ENCODE peak calls at places on chromosomes 13 and 19, in seven cellular contexts. One of them, this sample, is unnamed.

GRCh38 chr13:30735025-30735967 is at the start of gene ALOX5AP:
- DNase-seq in thoracic aorta: no peak
- DNase-seq in epithelial cell of esophagus: no peak
- DNase-seq in kidney epithelial cell: no peak
- DNase-seq in fibroblast of pulmonary artery: no peak
- DNase-seq in tibial artery: no peak
- DNase-seq in fibroblast of the aortic adventitia: no peak
- DNase-seq in this sample: no peak

GRCh38 chr13:80497007-80497406 is 156.1 kb upstream of the SPRY2 start:
- DNase-seq in fibroblast of pulmonary artery: no peak
- DNase-seq in tibial artery: no peak
- DNase-seq in fibroblast of the aortic adventitia: no peak
- DNase-seq in kidney epithelial cell: no peak
- DNase-seq in epithelial cell of esophagus: no peak
- DNase-seq in thoracic aorta: no peak
- DNase-seq in this sample: no peak

GRCh38 chr19:5122671-5123409 is 153.9 kb downstream of the KDM4B start:
- DNase-seq in kidney epithelial cell: no peak
- DNase-seq in tibial artery: no peak
- DNase-seq in fibroblast of the aortic adventitia: no peak
- DNase-seq in thoracic aorta: no peak
- DNase-seq in fibroblast of pulmonary artery: no peak
- DNase-seq in epithelial cell of esophagus: no peak
- DNase-seq in this sample: no peak

GRCh38 chr13:20616059-20616797 is 49.3 kb downstream of the IFT88 start:
- DNase-seq in kidney epithelial cell: peak
- DNase-seq in tibial artery: no peak
- DNase-seq in epithelial cell of esophagus: peak
- DNase-seq in fibroblast of the aortic adventitia: peak
- DNase-seq in fibroblast of pulmonary artery: peak
- DNase-seq in thoracic aorta: no peak
- DNase-seq in this sample: peak

GRCh38 chr19:49807174-49807830 is 5.8 kb downstream of the FUZ start:
- DNase-seq in fibroblast of pulmonary artery: no peak
- DNase-seq in epithelial cell of esophagus: no peak
- DNase-seq in kidney epithelial cell: no peak
- DNase-seq in thoracic aorta: no peak
- DNase-seq in fibroblast of the aortic adventitia: no peak
- DNase-seq in tibial artery: no peak
- DNase-seq in this sample: no peak

GRCh38 chr13:113965968-113966884 is 7.7 kb downstream of the C13orf46 start:
- DNase-seq in thoracic aorta: no peak
- DNase-seq in fibroblast of pulmonary artery: no peak
- DNase-seq in epithelial cell of esophagus: no peak
- DNase-seq in kidney epithelial cell: no peak
- DNase-seq in fibroblast of the aortic adventitia: no peak
- DNase-seq in tibial artery: no peak
- DNase-seq in this sample: no peak

GRCh38 chr13:54373211-54373610 is 1344.6 kb downstream of the OLFM4 start:
- DNase-seq in kidney epithelial cell: no peak
- DNase-seq in fibroblast of pulmonary artery: no peak
- DNase-seq in fibroblast of the aortic adventitia: no peak
- DNase-seq in thoracic aorta: no peak
- DNase-seq in epithelial cell of esophagus: no peak
- DNase-seq in tibial artery: no peak
- DNase-seq in this sample: no peak

GRCh38 chr13:37956536-37956935 is 87.0 kb upstream of the TRPC4 start:
- DNase-seq in fibroblast of the aortic adventitia: no peak
- DNase-seq in epithelial cell of esophagus: peak
- DNase-seq in tibial artery: no peak
- DNase-seq in fibroblast of pulmonary artery: no peak
- DNase-seq in thoracic aorta: no peak
- DNase-seq in kidney epithelial cell: no peak
- DNase-seq in this sample: no peak

GRCh38 chr19:46431824-46432223 is 3.1 kb upstream of the PNMA8C start:
- DNase-seq in fibroblast of the aortic adventitia: no peak
- DNase-seq in epithelial cell of esophagus: no peak
- DNase-seq in kidney epithelial cell: no peak
- DNase-seq in fibroblast of pulmonary artery: no peak
- DNase-seq in tibial artery: peak
- DNase-seq in thoracic aorta: no peak
- DNase-seq in this sample: no peak

GRCh38 chr19:51301266-51301665 is 10.2 kb upstream of the IGLON5 start:
- DNase-seq in fibroblast of the aortic adventitia: no peak
- DNase-seq in epithelial cell of esophagus: no peak
- DNase-seq in tibial artery: no peak
- DNase-seq in kidney epithelial cell: no peak
- DNase-seq in fibroblast of pulmonary artery: no peak
- DNase-seq in thoracic aorta: no peak
- DNase-seq in this sample: no peak

GRCh38 chr19:57642396-57643046 is 9.6 kb downstream of the ZNF211 start:
- DNase-seq in tibial artery: no peak
- DNase-seq in epithelial cell of esophagus: peak
- DNase-seq in fibroblast of the aortic adventitia: no peak
- DNase-seq in thoracic aorta: no peak
- DNase-seq in fibroblast of pulmonary artery: no peak
- DNase-seq in kidney epithelial cell: no peak
- DNase-seq in this sample: no peak

GRCh38 chr19:41708481-41708880 is at the start of gene CEACAM5:
- DNase-seq in thoracic aorta: no peak
- DNase-seq in fibroblast of the aortic adventitia: no peak
- DNase-seq in tibial artery: no peak
- DNase-seq in fibroblast of pulmonary artery: no peak
- DNase-seq in epithelial cell of esophagus: no peak
- DNase-seq in kidney epithelial cell: no peak
- DNase-seq in this sample: no peak

GRCh38 chr13:48629282-48629681 is 24.4 kb upstream of the CYSLTR2 start:
- DNase-seq in tibial artery: no peak
- DNase-seq in fibroblast of the aortic adventitia: no peak
- DNase-seq in fibroblast of pulmonary artery: no peak
- DNase-seq in kidney epithelial cell: no peak
- DNase-seq in thoracic aorta: no peak
- DNase-seq in epithelial cell of esophagus: no peak
- DNase-seq in this sample: no peak

GRCh38 chr13:35470671-35471465 is 5.6 kb downstream of the MAB21L1 start:
- DNase-seq in thoracic aorta: no peak
- DNase-seq in fibroblast of the aortic adventitia: peak
- DNase-seq in kidney epithelial cell: no peak
- DNase-seq in tibial artery: no peak
- DNase-seq in fibroblast of pulmonary artery: peak
- DNase-seq in epithelial cell of esophagus: peak
- DNase-seq in this sample: peak

GRCh38 chr19:42129399-42130253 is 2.6 kb downstream of the POU2F2 start:
- DNase-seq in tibial artery: peak
- DNase-seq in fibroblast of the aortic adventitia: peak
- DNase-seq in fibroblast of pulmonary artery: peak
- DNase-seq in epithelial cell of esophagus: peak
- DNase-seq in kidney epithelial cell: no peak
- DNase-seq in thoracic aorta: no peak
- DNase-seq in this sample: no peak

GRCh38 chr13:98974053-98974452 is 3.8 kb downstream of the DOCK9 start:
- DNase-seq in epithelial cell of esophagus: no peak
- DNase-seq in kidney epithelial cell: no peak
- DNase-seq in fibroblast of the aortic adventitia: no peak
- DNase-seq in thoracic aorta: no peak
- DNase-seq in fibroblast of pulmonary artery: no peak
- DNase-seq in tibial artery: no peak
- DNase-seq in this sample: no peak

GRCh38 chr19:1860821-1861598 is 2.4 kb downstream of the KLF16 start:
- DNase-seq in thoracic aorta: no peak
- DNase-seq in fibroblast of pulmonary artery: no peak
- DNase-seq in tibial artery: no peak
- DNase-seq in kidney epithelial cell: no peak
- DNase-seq in fibroblast of the aortic adventitia: no peak
- DNase-seq in epithelial cell of esophagus: no peak
- DNase-seq in this sample: no peak

GRCh38 chr13:85930108-85930507 is 130.9 kb upstream of the SLITRK6 start:
- DNase-seq in fibroblast of the aortic adventitia: no peak
- DNase-seq in tibial artery: no peak
- DNase-seq in epithelial cell of esophagus: no peak
- DNase-seq in thoracic aorta: no peak
- DNase-seq in fibroblast of pulmonary artery: no peak
- DNase-seq in kidney epithelial cell: no peak
- DNase-seq in this sample: no peak

GRCh38 chr13:111387945-111388600 is 67.6 kb downstream of the TEX29 start:
- DNase-seq in thoracic aorta: no peak
- DNase-seq in kidney epithelial cell: no peak
- DNase-seq in tibial artery: peak
- DNase-seq in epithelial cell of esophagus: no peak
- DNase-seq in fibroblast of the aortic adventitia: no peak
- DNase-seq in fibroblast of pulmonary artery: no peak
- DNase-seq in this sample: no peak

GRCh38 chr19:46766569-46767317 is 20.5 kb upstream of the STRN4 start:
- DNase-seq in thoracic aorta: no peak
- DNase-seq in fibroblast of the aortic adventitia: peak
- DNase-seq in epithelial cell of esophagus: peak
- DNase-seq in kidney epithelial cell: no peak
- DNase-seq in fibroblast of pulmonary artery: no peak
- DNase-seq in tibial artery: peak
- DNase-seq in this sample: no peak

GRCh38 chr13:105979586-105979985 is 555.9 kb downstream of the EFNB2 start:
- DNase-seq in tibial artery: no peak
- DNase-seq in thoracic aorta: no peak
- DNase-seq in fibroblast of pulmonary artery: peak
- DNase-seq in epithelial cell of esophagus: peak
- DNase-seq in kidney epithelial cell: no peak
- DNase-seq in fibroblast of the aortic adventitia: no peak
- DNase-seq in this sample: no peak

GRCh38 chr13:86584301-86584700 is 785.1 kb upstream of the SLITRK6 start:
- DNase-seq in kidney epithelial cell: no peak
- DNase-seq in tibial artery: no peak
- DNase-seq in fibroblast of pulmonary artery: no peak
- DNase-seq in thoracic aorta: no peak
- DNase-seq in fibroblast of the aortic adventitia: no peak
- DNase-seq in epithelial cell of esophagus: no peak
- DNase-seq in this sample: no peak

GRCh38 chr19:6020972-6021805 is 43.2 kb upstream of the RANBP3 start:
- DNase-seq in fibroblast of the aortic adventitia: no peak
- DNase-seq in epithelial cell of esophagus: peak
- DNase-seq in kidney epithelial cell: no peak
- DNase-seq in fibroblast of pulmonary artery: no peak
- DNase-seq in thoracic aorta: no peak
- DNase-seq in tibial artery: no peak
- DNase-seq in this sample: no peak

GRCh38 chr19:31289976-31290375 is 59.3 kb downstream of the TSHZ3 start:
- DNase-seq in epithelial cell of esophagus: no peak
- DNase-seq in tibial artery: no peak
- DNase-seq in fibroblast of the aortic adventitia: no peak
- DNase-seq in fibroblast of pulmonary artery: no peak
- DNase-seq in thoracic aorta: no peak
- DNase-seq in kidney epithelial cell: no peak
- DNase-seq in this sample: no peak

GRCh38 chr13:28273919-28274318 is 135.6 kb downstream of the PAN3 start:
- DNase-seq in fibroblast of pulmonary artery: peak
- DNase-seq in fibroblast of the aortic adventitia: no peak
- DNase-seq in kidney epithelial cell: no peak
- DNase-seq in epithelial cell of esophagus: no peak
- DNase-seq in thoracic aorta: no peak
- DNase-seq in tibial artery: no peak
- DNase-seq in this sample: no peak

GRCh38 chr13:88857256-88857655 is 1186.1 kb downstream of the SLITRK5 start:
- DNase-seq in thoracic aorta: no peak
- DNase-seq in epithelial cell of esophagus: peak
- DNase-seq in kidney epithelial cell: no peak
- DNase-seq in fibroblast of the aortic adventitia: no peak
- DNase-seq in fibroblast of pulmonary artery: no peak
- DNase-seq in tibial artery: no peak
- DNase-seq in this sample: no peak

GRCh38 chr19:13060233-13060963 is 42.3 kb downstream of the LYL1 start:
- DNase-seq in kidney epithelial cell: no peak
- DNase-seq in fibroblast of pulmonary artery: peak
- DNase-seq in epithelial cell of esophagus: no peak
- DNase-seq in fibroblast of the aortic adventitia: peak
- DNase-seq in tibial artery: no peak
- DNase-seq in thoracic aorta: no peak
- DNase-seq in this sample: no peak
- H3K4me3 ChIP-seq in kidney epithelial cell: no peak
- H3K4me3 ChIP-seq in fibroblast of pulmonary artery: no peak
- H3K4me3 ChIP-seq in epithelial cell of esophagus: no peak
- H3K4me3 ChIP-seq in fibroblast of the aortic adventitia: peak
- H3K4me3 ChIP-seq in tibial artery: peak
- H3K4me3 ChIP-seq in thoracic aorta: peak
- H3K4me3 ChIP-seq in this sample: no peak

DNA sequence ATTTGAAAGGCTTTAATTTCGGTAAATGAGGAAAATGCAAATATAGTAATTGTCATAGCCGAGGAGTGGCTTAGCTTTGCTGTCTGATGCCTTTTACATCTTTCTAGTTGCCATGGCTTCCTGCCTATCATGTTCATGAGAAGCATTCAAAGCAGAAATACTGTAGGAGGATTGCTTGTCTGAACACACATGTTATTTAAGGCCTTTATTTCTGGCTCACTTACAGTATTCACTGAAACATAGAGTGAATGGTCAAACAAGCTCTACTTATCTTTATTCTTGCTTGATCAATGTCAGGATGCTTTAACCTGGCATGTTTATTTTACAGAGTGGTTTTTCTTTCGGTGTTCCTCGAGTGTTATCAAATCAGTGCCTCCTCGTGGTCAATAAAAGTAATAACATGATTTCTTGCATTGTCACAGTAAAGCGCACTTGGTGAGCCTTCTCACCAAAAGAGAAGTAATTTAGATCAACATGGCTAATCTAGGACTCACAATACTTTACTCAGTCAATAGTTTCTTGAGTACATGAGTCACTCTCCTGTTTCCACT is 73.5 kb upstream of the PCDH17 start:
- DNase-seq in thoracic aorta: no peak
- DNase-seq in epithelial cell of esophagus: peak
- DNase-seq in fibroblast of the aortic adventitia: no peak
- DNase-seq in kidney epithelial cell: no peak
- DNase-seq in fibroblast of pulmonary artery: peak
- DNase-seq in tibial artery: no peak
- DNase-seq in this sample: peak
- TF ChIP-seq CTCF in thoracic aorta: no peak
- TF ChIP-seq CTCF in epithelial cell of esophagus: no peak
- TF ChIP-seq CTCF in fibroblast of the aortic adventitia: no peak
- TF ChIP-seq CTCF in kidney epithelial cell: peak
- TF ChIP-seq CTCF in fibroblast of pulmonary artery: peak
- TF ChIP-seq CTCF in tibial artery: no peak
- TF ChIP-seq CTCF in this sample: no peak

GRCh38 chr13:26436914-26437313 is 120.6 kb upstream of the WASF3 start:
- DNase-seq in kidney epithelial cell: no peak
- DNase-seq in tibial artery: no peak
- DNase-seq in fibroblast of pulmonary artery: no peak
- DNase-seq in epithelial cell of esophagus: no peak
- DNase-seq in thoracic aorta: no peak
- DNase-seq in fibroblast of the aortic adventitia: no peak
- DNase-seq in this sample: no peak

GRCh38 chr13:26433776-26434175 is 123.7 kb upstream of the WASF3 start:
- DNase-seq in epithelial cell of esophagus: no peak
- DNase-seq in thoracic aorta: no peak
- DNase-seq in fibroblast of the aortic adventitia: no peak
- DNase-seq in fibroblast of pulmonary artery: no peak
- DNase-seq in tibial artery: no peak
- DNase-seq in kidney epithelial cell: no peak
- DNase-seq in this sample: no peak
- H3K4me3 ChIP-seq in epithelial cell of esophagus: no peak
- H3K4me3 ChIP-seq in thoracic aorta: no peak
- H3K4me3 ChIP-seq in fibroblast of the aortic adventitia: no peak
- H3K4me3 ChIP-seq in fibroblast of pulmonary artery: no peak
- H3K4me3 ChIP-seq in tibial artery: no peak
- H3K4me3 ChIP-seq in kidney epithelial cell: no peak
- H3K4me3 ChIP-seq in this sample: no peak

GRCh38 chr19:38653028-38653571 is 5.7 kb downstream of the ACTN4 start:
- DNase-seq in epithelial cell of esophagus: peak
- DNase-seq in kidney epithelial cell: no peak
- DNase-seq in fibroblast of pulmonary artery: peak
- DNase-seq in tibial artery: peak
- DNase-seq in thoracic aorta: no peak
- DNase-seq in fibroblast of the aortic adventitia: peak
- DNase-seq in this sample: peak
- TF ChIP-seq CTCF in epithelial cell of esophagus: no peak
- TF ChIP-seq CTCF in kidney epithelial cell: no peak
- TF ChIP-seq CTCF in fibroblast of pulmonary artery: no peak
- TF ChIP-seq CTCF in tibial artery: peak
- TF ChIP-seq CTCF in thoracic aorta: no peak
- TF ChIP-seq CTCF in fibroblast of the aortic adventitia: peak
- TF ChIP-seq CTCF in this sample: no peak

This sample was measured in astrocyte of the spinal cord.